ENCODE peak calls at places on chromosomes 3 and 15, in seven cellular contexts. One of them, this sample, is unnamed.

GRCh38 chr15:55267401-55268053 is 22.1 kb downstream of the RAB27A start:
- DNase-seq in occipital lobe: no peak
- DNase-seq in SIG-M5: peak; percentile 14
- DNase-seq in GDM1: peak; percentile 71
- DNase-seq in hypothalamus: no peak
- DNase-seq in amniotic stem cell: no peak
- DNase-seq in head of caudate nucleus: peak; percentile 37
- DNase-seq in this sample: peak; percentile 15

GRCh38 chr3:2099028-2099671 is 484 bp downstream of the CNTN4 start:
- DNase-seq in occipital lobe: peak; percentile 10
- DNase-seq in GDM1: no peak
- DNase-seq in hypothalamus: no peak
- DNase-seq in head of caudate nucleus: peak; percentile 35
- DNase-seq in SIG-M5: no peak
- DNase-seq in amniotic stem cell: no peak
- DNase-seq in this sample: no peak

GRCh38 chr3:185656321-185656840 is 70.3 kb downstream of the SENP2 start:
- DNase-seq in head of caudate nucleus: no peak
- DNase-seq in GDM1: no peak
- DNase-seq in amniotic stem cell: peak; percentile 95
- DNase-seq in hypothalamus: no peak
- DNase-seq in occipital lobe: peak; percentile 31
- DNase-seq in SIG-M5: no peak
- DNase-seq in this sample: peak; percentile 34

GRCh38 chr15:100873029-100873677 is 6.5 kb upstream of the ALDH1A3 start:
- DNase-seq in head of caudate nucleus: peak; percentile 29
- DNase-seq in amniotic stem cell: peak; percentile 28
- DNase-seq in occipital lobe: peak; percentile 42
- DNase-seq in GDM1: peak; percentile 44
- DNase-seq in hypothalamus: no peak
- DNase-seq in SIG-M5: peak; percentile 81
- DNase-seq in this sample: peak; percentile 73

GRCh38 chr15:92901053-92901761 is 1.1 kb downstream of the CHD2 start:
- DNase-seq in GDM1: no peak
- DNase-seq in head of caudate nucleus: no peak
- DNase-seq in hypothalamus: no peak
- DNase-seq in SIG-M5: no peak
- DNase-seq in amniotic stem cell: no peak
- DNase-seq in occipital lobe: no peak
- DNase-seq in this sample: no peak

GRCh38 chr3:129587061-129587460 is 19.4 kb downstream of the PLXND1 start:
- DNase-seq in GDM1: no peak
- DNase-seq in SIG-M5: no peak
- DNase-seq in hypothalamus: no peak
- DNase-seq in amniotic stem cell: no peak
- DNase-seq in head of caudate nucleus: no peak
- DNase-seq in occipital lobe: no peak
- DNase-seq in this sample: no peak

GRCh38 chr3:112775011-112775742 is 71.5 kb downstream of the CD200R1L start:
- DNase-seq in hypothalamus: no peak
- DNase-seq in GDM1: no peak
- DNase-seq in occipital lobe: no peak
- DNase-seq in SIG-M5: no peak
- DNase-seq in head of caudate nucleus: no peak
- DNase-seq in amniotic stem cell: no peak
- DNase-seq in this sample: no peak

GRCh38 chr3:128378631-128379347 is 87.9 kb downstream of the DNAJB8 start:
- DNase-seq in amniotic stem cell: no peak
- DNase-seq in GDM1: no peak
- DNase-seq in hypothalamus: no peak
- DNase-seq in head of caudate nucleus: no peak
- DNase-seq in SIG-M5: no peak
- DNase-seq in occipital lobe: no peak
- DNase-seq in this sample: no peak

GRCh38 chr3:93988283-93988682 is 8.3 kb downstream of the ARL13B start:
- DNase-seq in head of caudate nucleus: no peak
- DNase-seq in hypothalamus: no peak
- DNase-seq in SIG-M5: no peak
- DNase-seq in GDM1: no peak
- DNase-seq in amniotic stem cell: no peak
- DNase-seq in occipital lobe: no peak
- DNase-seq in this sample: no peak

GRCh38 chr3:138082085-138082991 is 33.1 kb downstream of the DZIP1L start:
- DNase-seq in occipital lobe: no peak
- DNase-seq in hypothalamus: no peak
- DNase-seq in SIG-M5: peak; percentile 29
- DNase-seq in amniotic stem cell: no peak
- DNase-seq in GDM1: no peak
- DNase-seq in head of caudate nucleus: no peak
- DNase-seq in this sample: no peak

This sample was measured in hippocampal formation.